ENCODE peak calls at places on chromosomes 16 and 17, in ten cellular contexts. One of them, this sample, is unnamed.

GRCh38 chr16:11088432-11088794 is 144.0 kb downstream of the CLEC16A start:
- DNase-seq in B cell: no peak
- DNase-seq in breast epithelium: no peak
- DNase-seq in AG04450: no peak
- DNase-seq in uterus: no peak
- DNase-seq in thyroid gland: no peak
- DNase-seq in H9: no peak
- DNase-seq in lower leg skin: no peak
- DNase-seq in astrocyte of the spinal cord: no peak
- DNase-seq in GM06990: no peak
- DNase-seq in this sample: no peak

GRCh38 chr16:50637716-50638602 is 43.2 kb downstream of the SNX20 start:
- DNase-seq in B cell: no peak
- DNase-seq in breast epithelium: no peak
- DNase-seq in AG04450: no peak
- DNase-seq in uterus: no peak
- DNase-seq in thyroid gland: no peak
- DNase-seq in H9: no peak
- DNase-seq in lower leg skin: no peak
- DNase-seq in astrocyte of the spinal cord: no peak
- DNase-seq in GM06990: no peak
- DNase-seq in this sample: no peak

GRCh38 chr17:65743313-65743665 is 181.8 kb upstream of the AXIN2 start:
- DNase-seq in B cell: no peak
- DNase-seq in breast epithelium: no peak
- DNase-seq in AG04450: no peak
- DNase-seq in uterus: no peak
- DNase-seq in thyroid gland: no peak
- DNase-seq in H9: no peak
- DNase-seq in lower leg skin: no peak
- DNase-seq in astrocyte of the spinal cord: peak; percentile 68
- DNase-seq in GM06990: no peak
- DNase-seq in this sample: no peak

GRCh38 chr17:80104956-80105375 is 3.6 kb downstream of the GAA start:
- DNase-seq in B cell: peak; percentile 28
- DNase-seq in breast epithelium: no peak
- DNase-seq in AG04450: no peak
- DNase-seq in uterus: no peak
- DNase-seq in thyroid gland: peak; percentile 1
- DNase-seq in H9: no peak
- DNase-seq in lower leg skin: no peak
- DNase-seq in astrocyte of the spinal cord: no peak
- DNase-seq in GM06990: no peak
- DNase-seq in this sample: no peak

GRCh38 chr17:36888236-36888957 is 48.9 kb upstream of the LHX1 start:
- DNase-seq in B cell: no peak
- DNase-seq in breast epithelium: no peak
- DNase-seq in AG04450: no peak
- DNase-seq in uterus: no peak
- DNase-seq in thyroid gland: no peak
- DNase-seq in H9: no peak
- DNase-seq in lower leg skin: no peak
- DNase-seq in astrocyte of the spinal cord: no peak
- DNase-seq in GM06990: no peak
- DNase-seq in this sample: peak; percentile 46

GRCh38 chr17:80036715-80037477 is 454 bp downstream of the CCDC40 start:
- DNase-seq in B cell: no peak
- DNase-seq in breast epithelium: no peak
- DNase-seq in AG04450: no peak
- DNase-seq in uterus: no peak
- DNase-seq in thyroid gland: no peak
- DNase-seq in H9: peak; percentile 82
- DNase-seq in lower leg skin: no peak
- DNase-seq in astrocyte of the spinal cord: peak; percentile 34
- DNase-seq in GM06990: no peak
- DNase-seq in this sample: peak; percentile 81

GRCh38 chr17:81239714-81240555 is 817 bp downstream of the NDUFAF8 start:
- DNase-seq in B cell: peak; percentile 71
- DNase-seq in breast epithelium: no peak
- DNase-seq in AG04450: no peak
- DNase-seq in uterus: no peak
- DNase-seq in thyroid gland: no peak
- DNase-seq in H9: no peak
- DNase-seq in lower leg skin: no peak
- DNase-seq in astrocyte of the spinal cord: no peak
- DNase-seq in GM06990: peak; percentile 72
- DNase-seq in this sample: peak; percentile 41

GRCh38 chr17:12485361-12485911 is 180.3 kb upstream of the MYOCD start:
- DNase-seq in B cell: no peak
- DNase-seq in breast epithelium: no peak
- DNase-seq in AG04450: no peak
- DNase-seq in uterus: no peak
- DNase-seq in thyroid gland: no peak
- DNase-seq in H9: no peak
- DNase-seq in lower leg skin: no peak
- DNase-seq in astrocyte of the spinal cord: peak; percentile 3
- DNase-seq in GM06990: no peak
- DNase-seq in this sample: no peak

GRCh38 chr17:18093616-18094408 is 6.1 kb downstream of the DRG2 start:
- DNase-seq in B cell: no peak
- DNase-seq in breast epithelium: no peak
- DNase-seq in AG04450: peak; percentile 26
- DNase-seq in uterus: no peak
- DNase-seq in thyroid gland: peak; percentile 46
- DNase-seq in H9: peak; percentile 63
- DNase-seq in lower leg skin: no peak
- DNase-seq in astrocyte of the spinal cord: peak; percentile 55
- DNase-seq in GM06990: no peak
- DNase-seq in this sample: no peak

GRCh38 chr17:78197147-78197830 is 10.1 kb downstream of the AFMID start:
- DNase-seq in B cell: no peak
- DNase-seq in breast epithelium: no peak
- DNase-seq in AG04450: no peak
- DNase-seq in uterus: no peak
- DNase-seq in thyroid gland: no peak
- DNase-seq in H9: peak; percentile 53
- DNase-seq in lower leg skin: no peak
- DNase-seq in astrocyte of the spinal cord: peak; percentile 30
- DNase-seq in GM06990: no peak
- DNase-seq in this sample: no peak

GRCh38 chr16:75911896-75912295 is 185.6 kb upstream of the CPHXL start:
- DNase-seq in B cell: no peak
- DNase-seq in breast epithelium: no peak
- DNase-seq in AG04450: no peak
- DNase-seq in uterus: no peak
- DNase-seq in thyroid gland: no peak
- DNase-seq in H9: no peak
- DNase-seq in lower leg skin: no peak
- DNase-seq in astrocyte of the spinal cord: no peak
- DNase-seq in GM06990: no peak
- DNase-seq in this sample: no peak

DNA sequence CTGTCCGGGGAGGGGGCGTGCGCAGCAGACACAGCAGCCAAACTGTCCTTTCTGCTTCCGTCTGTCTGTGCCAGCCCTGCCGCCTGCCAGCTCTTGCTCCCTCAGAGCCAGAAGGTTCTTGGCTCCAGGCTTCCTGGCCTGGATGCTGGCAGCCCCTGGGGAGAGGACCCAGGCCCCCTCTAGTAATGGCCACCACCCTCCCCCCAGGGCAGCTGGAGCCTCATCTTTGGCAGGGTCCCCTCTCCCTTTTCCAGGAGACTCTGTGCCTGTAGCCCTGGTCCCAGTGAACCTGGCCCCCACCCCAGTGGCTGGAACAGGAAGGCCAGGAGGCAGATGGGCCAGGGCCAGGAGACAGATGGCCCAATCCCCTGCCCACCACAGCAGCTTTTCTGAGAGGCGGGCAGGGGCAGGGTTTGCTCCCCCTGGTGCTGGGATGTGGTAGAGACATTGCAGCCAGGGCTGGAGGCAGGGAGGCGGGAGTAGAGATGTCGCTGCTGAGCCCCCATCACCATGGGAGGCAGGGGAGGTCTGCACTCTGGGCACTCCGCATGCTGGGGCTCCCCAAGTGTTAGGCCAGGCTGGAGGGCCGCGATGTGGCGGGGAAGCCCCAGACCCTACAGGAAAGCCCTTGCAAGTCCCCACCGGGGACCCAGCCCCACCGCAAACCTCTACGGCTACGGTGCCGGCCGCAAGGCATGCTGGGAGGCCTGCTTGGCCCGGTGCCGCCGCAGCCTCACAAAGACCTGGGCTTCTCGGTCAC is 16.7 kb downstream of the UNC13D start:
- DNase-seq in B cell: peak; percentile 91
- DNase-seq in breast epithelium: no peak
- DNase-seq in AG04450: no peak
- DNase-seq in uterus: peak; percentile 82
- DNase-seq in thyroid gland: peak; percentile 46
- DNase-seq in H9: peak; percentile 97
- DNase-seq in lower leg skin: no peak
- DNase-seq in astrocyte of the spinal cord: peak; percentile 55
- DNase-seq in GM06990: peak; percentile 70
- DNase-seq in this sample: peak; percentile 91
- TF ChIP-seq CTCF in B cell: peak; percentile 80
- TF ChIP-seq CTCF in breast epithelium: peak; percentile 66
- TF ChIP-seq CTCF in AG04450: peak; percentile 77
- TF ChIP-seq CTCF in uterus: peak; percentile 75
- TF ChIP-seq CTCF in thyroid gland: peak; percentile 41
- TF ChIP-seq CTCF in H9: peak; percentile 91
- TF ChIP-seq CTCF in lower leg skin: no peak
- TF ChIP-seq CTCF in astrocyte of the spinal cord: peak; percentile 85
- TF ChIP-seq CTCF in GM06990: peak; percentile 79
- TF ChIP-seq CTCF in this sample: peak; percentile 92

DNA sequence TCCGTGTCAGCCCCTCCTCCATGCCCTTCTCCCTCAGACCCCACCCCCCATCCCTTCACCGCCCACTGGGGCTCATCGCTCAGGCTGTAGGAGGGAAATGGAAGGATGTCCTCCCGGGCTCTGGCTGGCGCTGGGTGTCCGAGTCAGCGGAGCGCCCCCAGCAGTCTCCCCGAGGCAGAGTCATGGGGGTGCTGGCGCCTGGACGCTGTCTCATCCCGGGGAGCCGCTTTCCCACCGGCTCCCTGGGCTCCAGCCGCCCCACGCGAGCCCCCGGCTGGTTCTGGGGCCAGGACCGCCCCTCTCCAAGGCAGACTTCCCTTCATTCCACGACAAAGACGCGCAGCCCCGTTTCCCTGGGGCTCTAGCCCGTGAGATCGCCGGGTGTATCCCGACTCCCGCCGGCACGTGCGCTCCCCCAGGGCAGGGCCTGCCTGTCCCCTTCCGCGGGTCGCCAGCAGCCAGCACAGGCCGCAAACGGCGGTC is 398 bp upstream of the ANTKMT start:
- DNase-seq in B cell: peak; percentile 72
- DNase-seq in breast epithelium: no peak
- DNase-seq in AG04450: no peak
- DNase-seq in uterus: peak; percentile 58
- DNase-seq in thyroid gland: peak; percentile 30
- DNase-seq in H9: peak; percentile 73
- DNase-seq in lower leg skin: no peak
- DNase-seq in astrocyte of the spinal cord: peak; percentile 69
- DNase-seq in GM06990: peak; percentile 76
- DNase-seq in this sample: peak; percentile 78
- TF ChIP-seq CTCF in B cell: no peak
- TF ChIP-seq CTCF in breast epithelium: no peak
- TF ChIP-seq CTCF in AG04450: peak; percentile 19
- TF ChIP-seq CTCF in uterus: no peak
- TF ChIP-seq CTCF in thyroid gland: no peak
- TF ChIP-seq CTCF in H9: peak; percentile 10
- TF ChIP-seq CTCF in lower leg skin: no peak
- TF ChIP-seq CTCF in astrocyte of the spinal cord: peak; percentile 41
- TF ChIP-seq CTCF in GM06990: peak; percentile 47
- TF ChIP-seq CTCF in this sample: peak; percentile 11

GRCh38 chr17:59846391-59847165 is 46.2 kb downstream of the TUBD1 start:
- DNase-seq in B cell: peak; percentile 62
- DNase-seq in breast epithelium: no peak
- DNase-seq in AG04450: peak; percentile 84
- DNase-seq in uterus: peak; percentile 69
- DNase-seq in thyroid gland: peak; percentile 51
- DNase-seq in H9: peak; percentile 48
- DNase-seq in lower leg skin: peak; percentile 86
- DNase-seq in astrocyte of the spinal cord: peak; percentile 95
- DNase-seq in GM06990: no peak
- DNase-seq in this sample: no peak

GRCh38 chr17:59844884-59845594 is 47.7 kb downstream of the TUBD1 start:
- DNase-seq in B cell: no peak
- DNase-seq in breast epithelium: no peak
- DNase-seq in AG04450: no peak
- DNase-seq in uterus: no peak
- DNase-seq in thyroid gland: no peak
- DNase-seq in H9: no peak
- DNase-seq in lower leg skin: no peak
- DNase-seq in astrocyte of the spinal cord: peak; percentile 91
- DNase-seq in GM06990: no peak
- DNase-seq in this sample: no peak

GRCh38 chr17:59848778-59849177 is 44.0 kb downstream of the TUBD1 start:
- DNase-seq in B cell: no peak
- DNase-seq in breast epithelium: no peak
- DNase-seq in AG04450: no peak
- DNase-seq in uterus: peak; percentile 39
- DNase-seq in thyroid gland: peak; percentile 91
- DNase-seq in H9: no peak
- DNase-seq in lower leg skin: peak; percentile 81
- DNase-seq in astrocyte of the spinal cord: no peak
- DNase-seq in GM06990: peak; percentile 75
- DNase-seq in this sample: no peak

GRCh38 chr17:59845595-59846390 is 47.0 kb downstream of the TUBD1 start:
- DNase-seq in B cell: no peak
- DNase-seq in breast epithelium: peak; percentile 87
- DNase-seq in AG04450: no peak
- DNase-seq in uterus: no peak
- DNase-seq in thyroid gland: peak; percentile 39
- DNase-seq in H9: peak; percentile 57
- DNase-seq in lower leg skin: peak; percentile 50
- DNase-seq in astrocyte of the spinal cord: peak; percentile 94
- DNase-seq in GM06990: no peak
- DNase-seq in this sample: no peak

GRCh38 chr17:59848385-59848668 is 44.4 kb downstream of the TUBD1 start:
- DNase-seq in B cell: no peak
- DNase-seq in breast epithelium: no peak
- DNase-seq in AG04450: no peak
- DNase-seq in uterus: no peak
- DNase-seq in thyroid gland: no peak
- DNase-seq in H9: no peak
- DNase-seq in lower leg skin: no peak
- DNase-seq in astrocyte of the spinal cord: no peak
- DNase-seq in GM06990: no peak
- DNase-seq in this sample: no peak
- TF ChIP-seq CTCF in B cell: no peak
- TF ChIP-seq CTCF in breast epithelium: no peak
- TF ChIP-seq CTCF in AG04450: no peak
- TF ChIP-seq CTCF in uterus: no peak
- TF ChIP-seq CTCF in thyroid gland: no peak
- TF ChIP-seq CTCF in H9: no peak
- TF ChIP-seq CTCF in lower leg skin: no peak
- TF ChIP-seq CTCF in astrocyte of the spinal cord: no peak
- TF ChIP-seq CTCF in GM06990: no peak
- TF ChIP-seq CTCF in this sample: no peak

DNA sequence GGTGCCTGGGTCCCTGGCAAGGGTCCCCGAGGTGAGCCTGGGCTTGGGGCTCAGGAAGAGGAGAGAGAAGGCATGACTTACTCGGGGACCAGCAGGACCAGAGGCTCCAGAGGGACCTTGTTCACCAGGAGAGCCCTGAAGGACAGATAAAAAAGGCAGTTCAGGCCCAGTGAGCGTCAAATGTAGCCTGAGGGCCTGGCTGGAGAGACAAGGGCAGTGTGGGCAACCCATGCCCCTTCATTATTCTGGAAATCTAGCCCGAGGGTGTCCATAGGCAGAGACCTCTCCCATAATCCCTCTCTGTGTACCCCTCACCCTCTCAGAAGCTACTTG is 14.1 kb downstream of the COL1A1 start:
- DNase-seq in B cell: no peak
- DNase-seq in breast epithelium: no peak
- DNase-seq in AG04450: no peak
- DNase-seq in uterus: no peak
- DNase-seq in thyroid gland: no peak
- DNase-seq in H9: no peak
- DNase-seq in lower leg skin: no peak
- DNase-seq in astrocyte of the spinal cord: no peak
- DNase-seq in GM06990: no peak
- DNase-seq in this sample: no peak
- TF ChIP-seq CTCF in B cell: no peak
- TF ChIP-seq CTCF in breast epithelium: no peak
- TF ChIP-seq CTCF in AG04450: no peak
- TF ChIP-seq CTCF in uterus: no peak
- TF ChIP-seq CTCF in thyroid gland: no peak
- TF ChIP-seq CTCF in H9: no peak
- TF ChIP-seq CTCF in lower leg skin: no peak
- TF ChIP-seq CTCF in astrocyte of the spinal cord: no peak
- TF ChIP-seq CTCF in GM06990: no peak
- TF ChIP-seq CTCF in this sample: no peak

This sample was measured in glutamatergic neuron.